ENCODE peak calls at places on chromosomes 1 and 21, in four cellular contexts. O is GM12878, M is HepG2, J is H1. A is an unnamed sample.

GRCh38 chr1:48493970-48494769 is 22.2 kb upstream of the SPATA6 start:
- DNase-seq in J (no peak), M (peak; percentile 89), O (no peak), A (no peak)

GRCh38 chr1:240790851-240791250 is 178.9 kb upstream of the GREM2 start:
- DNase-seq in O (no peak), J (no peak), M (no peak), A (no peak)

GRCh38 chr1:208071425-208072031 is 160.6 kb upstream of the CD34 start:
- DNase-seq in O (no peak), M (no peak), J (no peak), A (no peak)

GRCh38 chr1:157505481-157506272 is 46.6 kb downstream of the FCRL5 start:
- DNase-seq in M (peak; percentile 57), O (peak; percentile 59), J (peak; percentile 64), A (peak; percentile 79)

GRCh38 chr1:217274927-217275616 is 355.8 kb downstream of the GPATCH2 start:
- DNase-seq in O (no peak), J (no peak), M (no peak), A (no peak)

GRCh38 chr1:44168520-44169098 is 27.2 kb upstream of the KLF18 start:
- DNase-seq in M (no peak), J (no peak), O (no peak), A (no peak)

GRCh38 chr1:218850367-218850766 is 323.3 kb upstream of the LYPLAL1 start:
- DNase-seq in J (no peak), M (no peak), O (no peak), A (no peak)

GRCh38 chr1:24714859-24715520 is 30.3 kb upstream of the CLIC4 start:
- DNase-seq in J (no peak), M (peak; percentile 49), O (no peak), A (no peak)

GRCh38 chr21:14366998-14367397 is 15.9 kb downstream of the HSPA13 start:
- DNase-seq in O (no peak), M (no peak), J (no peak), A (no peak)

GRCh38 chr1:216836316-216836715 is 113.1 kb upstream of the ESRRG start:
- DNase-seq in M (no peak), O (no peak), J (no peak), A (no peak)

DNA sequence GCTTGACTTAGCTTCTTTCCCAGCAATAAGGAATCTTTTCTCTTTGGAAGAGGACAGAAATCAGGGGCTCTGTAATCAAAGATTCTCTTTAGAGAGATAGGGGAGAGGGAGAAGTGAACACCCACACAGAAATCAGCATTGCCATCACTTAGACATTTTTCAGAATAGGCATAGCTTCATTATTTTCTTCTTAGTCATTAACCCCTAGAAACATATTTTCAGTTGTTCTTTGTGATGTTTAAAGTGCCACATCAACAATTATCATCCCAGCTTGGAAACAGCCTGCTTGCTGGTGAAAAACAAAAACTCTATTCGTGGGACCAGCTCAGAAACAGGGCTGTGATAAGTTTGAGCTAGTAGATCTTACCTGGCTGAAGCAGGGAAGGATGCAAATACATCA is 88.3 kb upstream of the SLC44A3 start:
- DNase-seq in O (no peak), J (peak; percentile 7), M (no peak), A (no peak)
- H3K4me1 ChIP-seq in O (no peaks in the 10 kb centered on the region), J (peaks cover 7% of the 10 kb centered on the region), M (peaks cover 39% of the 10 kb centered on the region), A (peaks cover 3% of the 10 kb centered on the region)

GRCh38 chr1:150511551-150511950 is 3.6 kb downstream of the ECM1 start:
- DNase-seq in M (no peak), O (no peak), J (no peak), A (no peak)
- TF ChIP-seq SUZ12 in M (no peak), O (no peak), J (no peak), A (no peak)

DNA sequence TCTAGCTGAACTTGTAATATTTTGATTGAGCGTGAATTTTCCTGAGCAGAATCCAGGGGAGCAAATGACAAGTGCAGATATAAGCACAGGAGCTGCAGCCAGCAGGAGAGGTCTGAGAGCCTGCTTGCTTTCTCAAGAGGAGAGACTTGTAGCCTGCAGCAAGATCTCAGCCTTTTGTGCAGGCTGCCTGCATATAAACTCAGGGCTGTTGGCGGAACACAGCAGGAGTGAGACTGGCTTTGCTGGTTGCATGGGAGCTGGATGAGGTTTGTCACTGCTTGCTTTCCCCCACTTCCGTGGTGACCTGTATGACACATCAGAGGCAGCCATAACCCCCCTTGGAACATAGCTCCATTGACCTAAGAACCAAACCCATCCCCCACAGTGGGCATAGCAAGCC is 725.4 kb upstream of the RGS18 start:
- DNase-seq in M (no peak), O (no peak), J (no peak), A (peak; percentile 23)
- H3K9me3 ChIP-seq in M (no peaks in the 10 kb centered on the region), O (no peaks in the 10 kb centered on the region), J (no peaks in the 10 kb centered on the region), A (no peaks in the 10 kb centered on the region)

GRCh38 chr1:155223017-155223416 is 14.5 kb downstream of the MTX1 start:
- DNase-seq in J (no peak), M (no peak), O (no peak), A (no peak)
- H3K4me1 ChIP-seq in J (peaks cover 9% of the 10 kb centered on the region), M (peaks cover 29% of the 10 kb centered on the region), O (peaks cover 39% of the 10 kb centered on the region), A (peaks cover 5% of the 10 kb centered on the region)

DNA sequence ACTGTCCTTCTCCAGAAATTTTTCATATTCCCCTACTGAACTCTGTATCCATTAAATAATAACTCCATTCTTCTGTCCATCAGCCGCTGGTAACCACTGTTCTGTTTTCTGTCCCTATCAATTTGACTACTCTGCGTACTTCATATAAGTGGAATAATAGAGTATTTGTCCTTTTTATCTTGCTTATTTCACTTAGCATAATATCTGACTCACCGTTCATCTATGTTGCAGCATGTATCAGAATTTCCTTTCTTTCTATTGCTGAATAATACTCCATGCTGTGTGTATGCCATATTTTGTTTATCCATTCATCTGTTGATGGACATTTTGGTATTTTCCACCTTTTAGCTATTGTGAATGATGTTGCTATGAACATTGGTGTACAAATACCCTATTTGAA is 71.9 kb downstream of the CEP350 start:
- DNase-seq in M (no peak), O (no peak), J (no peak), A (no peak)
- TF ChIP-seq SUZ12 in M (no peak), O (no peak), J (no peak), A (no peak)

GRCh38 chr1:90996742-90997413 is 25.0 kb downstream of the ZNF644 start:
- DNase-seq in J (no peak), O (no peak), M (no peak), A (no peak)
- H3K9me3 ChIP-seq in J (peaks cover 19% of the 10 kb centered on the region), O (peaks cover 16% of the 10 kb centered on the region), M (no peaks in the 10 kb centered on the region), A (peaks cover 23% of the 10 kb centered on the region)

GRCh38 chr1:230283678-230284077 is 142.5 kb downstream of the PGBD5 start:
- DNase-seq in J (no peak), M (no peak), O (no peak), A (no peak)

GRCh38 chr1:230280906-230281413 is 145.2 kb downstream of the PGBD5 start:
- DNase-seq in M (no peak), J (no peak), O (no peak), A (no peak)

GRCh38 chr1:230281531-230281930 is 144.6 kb downstream of the PGBD5 start:
- DNase-seq in O (no peak), M (no peak), J (no peak), A (no peak)

GRCh38 chr1:230280054-230280795 is 145.9 kb downstream of the PGBD5 start:
- DNase-seq in M (no peak), O (no peak), J (no peak), A (no peak)

GRCh38 chr1:230282157-230282556 is 144.0 kb downstream of the PGBD5 start:
- DNase-seq in M (no peak), O (no peak), J (no peak), A (no peak)
- H3K4me1 ChIP-seq in M (peaks cover 9% of the 10 kb centered on the region), O (peaks cover 4% of the 10 kb centered on the region), J (peaks cover 18% of the 10 kb centered on the region), A (peaks cover 3% of the 10 kb centered on the region)

DNA sequence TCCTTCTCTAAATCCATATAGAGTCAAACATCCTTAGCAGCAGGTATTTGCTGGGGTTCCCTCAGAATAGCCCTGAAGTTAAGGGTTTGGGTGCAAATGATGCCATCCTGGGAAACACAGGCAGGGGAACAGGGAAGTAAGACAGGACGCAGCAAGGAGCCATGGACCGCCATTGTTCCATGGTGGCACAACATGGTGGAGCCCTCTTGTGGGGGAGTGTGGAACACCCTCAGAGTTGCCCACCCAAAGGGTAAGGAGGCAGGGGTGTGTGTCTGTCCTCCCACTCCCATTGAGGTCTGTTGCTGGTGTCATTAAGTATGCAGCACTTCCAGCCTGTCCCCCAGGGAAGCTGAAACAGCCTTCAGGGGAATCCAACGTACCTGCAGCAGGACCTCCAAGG is 20.4 kb upstream of the RCAN1 start:
- DNase-seq in J (peak; percentile 77), O (no peak), M (no peak), A (no peak)
- TF ChIP-seq SUZ12 in J (no peak), O (no peak), M (no peak), A (no peak)

A was measured in NT2/D1.